ENCODE peak calls at places on chromosomes 1 and 21, in four cellular contexts. F, O, N and U are unnamed samples.

GRCh38 chr1:155321577-155322497 is 1.1 kb downstream of the RUSC1 start:
- DNase-seq in F (no peak), O (no peak), N (no peak), U (no peak)

GRCh38 chr21:32463889-32464300 is 51.4 kb downstream of the EVA1C start:
- DNase-seq in F (no peak), O (no peak), N (peak), U (no peak)

GRCh38 chr21:38804617-38805281 is 980 bp upstream of the ETS2 start:
- DNase-seq in F (peak), O (peak), N (peak), U (peak)

GRCh38 chr1:4425892-4426291 is 228.5 kb upstream of the AJAP1 start:
- DNase-seq in F (peak), O (no peak), N (no peak), U (no peak)

GRCh38 chr1:228889289-228889688 is 154.0 kb downstream of the RHOU start:
- DNase-seq in F (no peak), O (no peak), N (no peak), U (no peak)

GRCh38 chr1:45522324-45523104 is 830 bp upstream of the PRDX1 start:
- DNase-seq in F (no peak), O (no peak), N (peak), U (no peak)

GRCh38 chr1:91836307-91837056 is 49.5 kb downstream of the TGFBR3 start:
- DNase-seq in F (no peak), O (no peak), N (no peak), U (no peak)

GRCh38 chr1:193189442-193190095 is 3.2 kb upstream of the B3GALT2 start:
- DNase-seq in F (no peak), O (no peak), N (no peak), U (no peak)